ENCODE peak calls at places on chromosome 20, in six cellular contexts. S, J, M, E, F and Z are unnamed samples.

GRCh38 chr20:41887500-41887899 is 269.3 kb upstream of the CHD6 start:
- DNase-seq in F (no peak), E (no peak), J (no peak), M (no peak), S (no peak), Z (no peak)

GRCh38 chr20:1880529-1881239 is 14.5 kb upstream of the SIRPA start:
- DNase-seq in E (no peak), F (no peak), M (no peak), S (no peak), J (no peak), Z (no peak)

GRCh38 chr20:35571566-35571965 is 29.7 kb downstream of the ERGIC3 start:
- DNase-seq in J (no peak), F (no peak), S (no peak), M (no peak), E (no peak), Z (no peak)

GRCh38 chr20:49424536-49424935 is 57.9 kb downstream of the KCNB1 start:
- DNase-seq in E (no peak), M (no peak), S (no peak), J (no peak), F (no peak), Z (no peak)

GRCh38 chr20:15702161-15702560 is 871.1 kb downstream of the KIF16B start:
- DNase-seq in S (no peak), E (no peak), J (no peak), M (no peak), F (no peak), Z (no peak)

GRCh38 chr20:61933481-61933950 is 132.2 kb downstream of the TAF4 start:
- DNase-seq in J (no peak), M (no peak), E (no peak), S (no peak), F (no peak), Z (no peak)

GRCh38 chr20:58086763-58087566 is 141.5 kb downstream of the ANKRD60 start:
- DNase-seq in J (peak; percentile 57), E (peak; percentile 31), F (no peak), M (peak; percentile 11), S (peak; percentile 62), Z (peak; percentile 55)

GRCh38 chr20:53642196-53643030 is 48.8 kb upstream of the ZNF217 start:
- DNase-seq in J (peak; percentile 90), E (no peak), S (no peak), M (peak; percentile 54), F (peak; percentile 69), Z (no peak)

GRCh38 chr20:23234311-23235078 is 116.1 kb upstream of the NXT1 start:
- DNase-seq in E (no peak), S (no peak), J (no peak), M (no peak), F (no peak), Z (no peak)

GRCh38 chr20:21291026-21291425 is 12.1 kb upstream of the XRN2 start:
- DNase-seq in E (no peak), M (no peak), F (no peak), S (no peak), J (no peak), Z (peak; percentile 53)

GRCh38 chr20:59823860-59824259 is 109.6 kb downstream of the SYCP2 start:
- DNase-seq in E (no peak), F (no peak), J (no peak), M (no peak), S (no peak), Z (no peak)

GRCh38 chr20:53087034-53087777 is 115.0 kb downstream of the TSHZ2 start:
- DNase-seq in J (no peak), F (no peak), S (no peak), M (no peak), E (no peak), Z (no peak)

GRCh38 chr20:37856932-37857660 is 45.8 kb upstream of the VSTM2L start:
- DNase-seq in J (no peak), F (no peak), E (no peak), M (no peak), S (no peak), Z (no peak)

GRCh38 chr20:51491393-51491792 is 51.1 kb downstream of the NFATC2 start:
- DNase-seq in J (no peak), M (no peak), S (no peak), F (no peak), E (no peak), Z (no peak)

GRCh38 chr20:15673206-15673605 is 900.0 kb downstream of the KIF16B start:
- DNase-seq in M (no peak), J (no peak), S (peak; percentile 76), F (no peak), E (no peak), Z (no peak)

GRCh38 chr20:10259166-10259565 is 40.5 kb downstream of the SNAP25 start:
- DNase-seq in M (no peak), J (no peak), F (no peak), S (no peak), E (no peak), Z (no peak)

GRCh38 chr20:10090588-10091166 is 55.9 kb downstream of the ANKEF1 start:
- DNase-seq in F (peak; percentile 39), E (peak; percentile 6), J (peak; percentile 76), S (peak; percentile 67), M (no peak), Z (no peak)

GRCh38 chr20:16664031-16664430 is 65.8 kb upstream of the SNRPB2 start:
- DNase-seq in F (no peak), J (no peak), M (no peak), E (no peak), S (no peak), Z (no peak)

GRCh38 chr20:40930561-40930960 is 98.1 kb upstream of the TOP1 start:
- DNase-seq in M (no peak), S (no peak), J (no peak), E (no peak), F (no peak), Z (no peak)

GRCh38 chr20:49043000-49043399 is 3.1 kb upstream of the CSE1L start:
- DNase-seq in J (no peak), M (no peak), F (no peak), E (no peak), S (no peak), Z (no peak)

GRCh38 chr20:53130819-53131218 is 158.7 kb downstream of the TSHZ2 start:
- DNase-seq in M (no peak), J (no peak), S (no peak), E (no peak), F (no peak), Z (no peak)

GRCh38 chr20:37346526-37347346 is 796 bp downstream of the SRC start:
- DNase-seq in F (no peak), E (no peak), S (no peak), J (no peak), M (no peak), Z (no peak)

GRCh38 chr20:14343658-14344057 is 6.2 kb upstream of the FLRT3 start:
- DNase-seq in S (no peak), J (no peak), E (no peak), F (no peak), M (no peak), Z (no peak)

GRCh38 chr20:25325997-25326396 is 64.6 kb downstream of the ABHD12 start:
- DNase-seq in J (no peak), F (no peak), M (no peak), E (no peak), S (no peak), Z (no peak)

GRCh38 chr20:15742076-15742475 is 831.2 kb downstream of the KIF16B start:
- DNase-seq in J (no peak), E (no peak), M (no peak), S (no peak), F (no peak), Z (no peak)

DNA sequence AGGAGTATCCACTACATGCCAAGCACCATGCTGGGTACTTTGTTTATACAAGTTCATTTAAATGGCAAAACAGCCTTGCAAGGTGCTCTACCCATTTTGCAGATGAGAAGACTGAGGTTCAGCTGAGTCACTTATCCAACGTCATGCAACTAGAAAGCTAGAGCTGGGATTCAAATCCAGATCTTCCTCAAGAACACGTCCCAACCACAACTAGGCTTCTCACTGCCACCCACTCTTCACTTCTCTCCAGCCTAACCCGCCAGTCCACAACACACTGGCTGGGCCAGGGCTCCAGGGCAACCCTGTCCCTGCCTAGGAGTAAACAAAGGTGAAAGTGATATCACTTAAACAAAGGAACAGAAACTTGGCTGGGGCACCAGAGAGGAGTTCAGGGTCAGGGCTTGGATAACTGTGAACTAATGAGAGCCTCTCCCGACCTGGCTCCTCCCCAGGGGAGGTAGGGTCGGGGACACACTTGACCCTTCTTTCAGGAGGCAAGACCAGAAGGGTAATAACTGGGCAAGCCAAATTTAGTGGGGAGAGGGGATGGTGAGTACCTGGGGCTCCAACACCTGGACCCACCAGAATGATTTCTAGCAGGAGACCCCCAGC is 7.9 kb downstream of the SDC4 start:
- DNase-seq in E (no peak), M (peak; percentile 84), S (no peak), J (no peak), F (peak; percentile 70), Z (no peak)
- TF ChIP-seq POLR2A in E (no peak), M (no peak), S (no peak), J (no peak), F (no peak), Z (no peak)

DNA sequence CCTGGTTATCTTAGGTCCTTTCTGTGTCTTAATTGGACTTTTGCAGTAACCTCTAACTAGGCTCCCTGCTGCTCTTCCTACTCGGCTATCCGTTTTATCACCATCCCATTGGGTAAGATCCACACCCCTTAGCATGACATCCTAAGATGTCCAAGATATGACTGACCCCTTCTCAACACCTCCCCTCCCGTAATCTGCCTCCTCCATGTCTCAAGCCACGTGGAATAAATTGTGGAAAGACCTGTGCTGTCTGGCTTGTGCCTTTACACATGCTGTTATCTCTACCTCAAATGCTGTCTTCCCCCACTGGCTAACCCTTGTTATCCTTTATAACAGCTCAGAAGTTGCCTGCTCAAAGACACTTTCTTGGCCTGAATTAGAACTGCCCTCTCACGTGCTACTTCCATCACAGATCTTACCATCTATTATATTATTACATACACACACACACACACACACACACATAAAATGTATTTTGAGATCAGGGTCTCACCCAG is 26.5 kb downstream of the EIF2S2 start:
- DNase-seq in E (no peak), M (no peak), J (no peak), S (no peak), F (no peak), Z (no peak)
- TF ChIP-seq POLR2A in E (no peak), M (no peak), J (no peak), S (no peak), F (no peak), Z (no peak)

GRCh38 chr20:46348972-46349741 is 40.9 kb upstream of the CDH22 start:
- DNase-seq in M (no peak), J (peak; percentile 43), E (peak; percentile 62), S (peak; percentile 48), F (peak; percentile 59), Z (peak; percentile 69)

GRCh38 chr20:46349742-46350056 is 41.4 kb upstream of the CDH22 start:
- DNase-seq in M (no peak), S (no peak), J (no peak), F (no peak), E (no peak), Z (no peak)

GRCh38 chr20:46350986-46351267 is 42.6 kb upstream of the CDH22 start:
- DNase-seq in E (no peak), F (no peak), J (no peak), S (no peak), M (no peak), Z (no peak)

GRCh38 chr20:46351357-46352058 is 43.2 kb upstream of the CDH22 start:
- DNase-seq in F (peak; percentile 67), M (no peak), E (no peak), J (no peak), S (no peak), Z (peak; percentile 38)

GRCh38 chr20:46350201-46350985 is 42.1 kb upstream of the CDH22 start:
- DNase-seq in J (peak; percentile 62), S (peak; percentile 60), E (peak; percentile 77), M (no peak), F (peak; percentile 81), Z (peak; percentile 62)
- TF ChIP-seq POLR2A in J (no peak), S (no peak), E (no peak), M (no peak), F (peak; percentile 22), Z (no peak)

GRCh38 chr20:18566892-18567738 is at the start of gene SMIM26:
- DNase-seq in E (peak; percentile 83), F (peak; percentile 94), M (peak; percentile 89), J (peak; percentile 96), S (peak; percentile 81), Z (peak; percentile 85)
- TF ChIP-seq POLR2A in E (peak; percentile 91), F (peak; percentile 50), M (peak; percentile 22), J (peak; percentile 92), S (peak; percentile 91), Z (peak; percentile 93)